ENCODE peak calls at places on chromosome 6, in five cellular contexts. One of them, this sample, is unnamed. For H3K36me3, the result is how much of the 10 kb centered on the place peaks cover.

GRCh38 chr6:134421496-134421895 is 103.6 kb upstream of the SGK1 start:
- DNase-seq in IMR-90: peak
- DNase-seq in left ventricle myocardium inferior: no peak
- DNase-seq in mucosa of descending colon: no peak
- DNase-seq in fibroblast of lung: peak
- DNase-seq in this sample: no peak

GRCh38 chr6:45378324-45378926 is 691 bp upstream of the SUPT3H start:
- DNase-seq in left ventricle myocardium inferior: peak
- DNase-seq in mucosa of descending colon: peak
- DNase-seq in fibroblast of lung: no peak
- DNase-seq in IMR-90: no peak
- DNase-seq in this sample: no peak

GRCh38 chr6:88165877-88166492 is at the start of gene CNR1:
- DNase-seq in left ventricle myocardium inferior: peak
- DNase-seq in fibroblast of lung: peak
- DNase-seq in IMR-90: no peak
- DNase-seq in mucosa of descending colon: peak
- DNase-seq in this sample: peak

GRCh38 chr6:160088069-160088773 is 33.4 kb upstream of the SLC22A1 start:
- DNase-seq in fibroblast of lung: peak
- DNase-seq in IMR-90: peak
- DNase-seq in left ventricle myocardium inferior: peak
- DNase-seq in mucosa of descending colon: no peak
- DNase-seq in this sample: peak

GRCh38 chr6:24721461-24722215 is 2.7 kb upstream of the C6orf62 start:
- DNase-seq in left ventricle myocardium inferior: peak
- DNase-seq in mucosa of descending colon: no peak
- DNase-seq in fibroblast of lung: no peak
- DNase-seq in IMR-90: peak
- DNase-seq in this sample: no peak

GRCh38 chr6:166640342-166641043 is 13.4 kb upstream of the RPS6KA2 start:
- DNase-seq in fibroblast of lung: no peak
- DNase-seq in IMR-90: no peak
- DNase-seq in left ventricle myocardium inferior: peak
- DNase-seq in mucosa of descending colon: no peak
- DNase-seq in this sample: no peak

GRCh38 chr6:125991653-125992052 is 5.3 kb downstream of the TRMT11 start:
- DNase-seq in left ventricle myocardium inferior: no peak
- DNase-seq in mucosa of descending colon: no peak
- DNase-seq in fibroblast of lung: no peak
- DNase-seq in IMR-90: no peak
- DNase-seq in this sample: no peak

GRCh38 chr6:110198561-110198960 is 18.3 kb downstream of the CDC40 start:
- DNase-seq in mucosa of descending colon: no peak
- DNase-seq in left ventricle myocardium inferior: no peak
- DNase-seq in IMR-90: no peak
- DNase-seq in fibroblast of lung: no peak
- DNase-seq in this sample: no peak

GRCh38 chr6:139846538-139847321 is 472.3 kb upstream of the CITED2 start:
- DNase-seq in fibroblast of lung: no peak
- DNase-seq in left ventricle myocardium inferior: no peak
- DNase-seq in IMR-90: no peak
- DNase-seq in mucosa of descending colon: no peak
- DNase-seq in this sample: peak

GRCh38 chr6:14277405-14277930 is 159.9 kb downstream of the CD83 start:
- DNase-seq in left ventricle myocardium inferior: no peak
- DNase-seq in mucosa of descending colon: no peak
- DNase-seq in IMR-90: no peak
- DNase-seq in fibroblast of lung: no peak
- DNase-seq in this sample: no peak

GRCh38 chr6:28458577-28458976 is 15.3 kb upstream of the ZSCAN23 start:
- DNase-seq in IMR-90: no peak
- DNase-seq in left ventricle myocardium inferior: no peak
- DNase-seq in mucosa of descending colon: no peak
- DNase-seq in fibroblast of lung: no peak
- DNase-seq in this sample: no peak

GRCh38 chr6:37607949-37608348 is 89.7 kb downstream of the MDGA1 start:
- DNase-seq in fibroblast of lung: peak
- DNase-seq in IMR-90: peak
- DNase-seq in left ventricle myocardium inferior: no peak
- DNase-seq in mucosa of descending colon: no peak
- DNase-seq in this sample: no peak

GRCh38 chr6:56450882-56451739 is 191.6 kb downstream of the DST start:
- DNase-seq in left ventricle myocardium inferior: peak
- DNase-seq in IMR-90: peak
- DNase-seq in fibroblast of lung: peak
- DNase-seq in mucosa of descending colon: no peak
- DNase-seq in this sample: peak

GRCh38 chr6:3962897-3963296 is 113.7 kb downstream of the FAM50B start:
- DNase-seq in IMR-90: peak
- DNase-seq in mucosa of descending colon: no peak
- DNase-seq in fibroblast of lung: no peak
- DNase-seq in left ventricle myocardium inferior: no peak
- DNase-seq in this sample: no peak

GRCh38 chr6:6003334-6004146 is 3.2 kb downstream of the NRN1 start:
- DNase-seq in left ventricle myocardium inferior: no peak
- DNase-seq in IMR-90: no peak
- DNase-seq in mucosa of descending colon: peak
- DNase-seq in fibroblast of lung: no peak
- DNase-seq in this sample: peak

GRCh38 chr6:25489399-25489798 is 162.6 kb upstream of the SCGN start:
- DNase-seq in fibroblast of lung: no peak
- DNase-seq in mucosa of descending colon: no peak
- DNase-seq in IMR-90: no peak
- DNase-seq in left ventricle myocardium inferior: no peak
- DNase-seq in this sample: no peak

GRCh38 chr6:83474309-83474708 is 38.0 kb upstream of the PRSS35 start:
- DNase-seq in mucosa of descending colon: no peak
- DNase-seq in fibroblast of lung: peak
- DNase-seq in left ventricle myocardium inferior: no peak
- DNase-seq in IMR-90: peak
- DNase-seq in this sample: no peak

GRCh38 chr6:24149836-24150235 is 23.8 kb downstream of the NRSN1 start:
- DNase-seq in mucosa of descending colon: no peak
- DNase-seq in fibroblast of lung: no peak
- DNase-seq in left ventricle myocardium inferior: no peak
- DNase-seq in IMR-90: no peak
- DNase-seq in this sample: no peak

GRCh38 chr6:113447088-113447831 is 409.9 kb upstream of the MARCKS start:
- DNase-seq in mucosa of descending colon: no peak
- DNase-seq in IMR-90: peak
- DNase-seq in left ventricle myocardium inferior: no peak
- DNase-seq in fibroblast of lung: peak
- DNase-seq in this sample: no peak

GRCh38 chr6:65116326-65116725 is 590.7 kb downstream of the EYS start:
- DNase-seq in mucosa of descending colon: no peak
- DNase-seq in IMR-90: no peak
- DNase-seq in fibroblast of lung: no peak
- DNase-seq in left ventricle myocardium inferior: no peak
- DNase-seq in this sample: no peak

GRCh38 chr6:28940294-28940858 is 16.6 kb upstream of the TRIM27 start:
- DNase-seq in fibroblast of lung: no peak
- DNase-seq in mucosa of descending colon: no peak
- DNase-seq in left ventricle myocardium inferior: no peak
- DNase-seq in IMR-90: no peak
- DNase-seq in this sample: peak

GRCh38 chr6:128252293-128253176 is 267.9 kb downstream of the PTPRK start:
- DNase-seq in IMR-90: peak
- DNase-seq in fibroblast of lung: no peak
- DNase-seq in left ventricle myocardium inferior: no peak
- DNase-seq in mucosa of descending colon: no peak
- DNase-seq in this sample: no peak

GRCh38 chr6:26223677-26224546 is 136.7 kb downstream of the HFE start:
- DNase-seq in mucosa of descending colon: peak
- DNase-seq in fibroblast of lung: peak
- DNase-seq in IMR-90: peak
- DNase-seq in left ventricle myocardium inferior: peak
- DNase-seq in this sample: no peak

GRCh38 chr6:107815846-107816245 is 8.3 kb downstream of the SCML4 start:
- DNase-seq in mucosa of descending colon: no peak
- DNase-seq in left ventricle myocardium inferior: no peak
- DNase-seq in fibroblast of lung: no peak
- DNase-seq in IMR-90: no peak
- DNase-seq in this sample: no peak

GRCh38 chr6:125930810-125931418 is 25.7 kb upstream of the HINT3 start:
- DNase-seq in mucosa of descending colon: no peak
- DNase-seq in IMR-90: peak
- DNase-seq in left ventricle myocardium inferior: no peak
- DNase-seq in fibroblast of lung: peak
- DNase-seq in this sample: no peak

GRCh38 chr6:39441986-39442385 is 119.5 kb upstream of the KCNK16 start:
- DNase-seq in mucosa of descending colon: no peak
- DNase-seq in left ventricle myocardium inferior: no peak
- DNase-seq in IMR-90: no peak
- DNase-seq in fibroblast of lung: no peak
- DNase-seq in this sample: no peak

GRCh38 chr6:148538251-148539190 is 195.9 kb downstream of the SASH1 start:
- DNase-seq in left ventricle myocardium inferior: no peak
- DNase-seq in fibroblast of lung: peak
- DNase-seq in IMR-90: peak
- DNase-seq in mucosa of descending colon: no peak
- DNase-seq in this sample: no peak

GRCh38 chr6:35810831-35811698 is 5.9 kb downstream of the LHFPL5 start:
- DNase-seq in left ventricle myocardium inferior: no peak
- DNase-seq in mucosa of descending colon: no peak
- DNase-seq in IMR-90: peak
- DNase-seq in fibroblast of lung: peak
- DNase-seq in this sample: no peak

GRCh38 chr6:35801148-35801547 is 4.0 kb upstream of the LHFPL5 start:
- DNase-seq in IMR-90: no peak
- DNase-seq in left ventricle myocardium inferior: no peak
- DNase-seq in fibroblast of lung: no peak
- DNase-seq in mucosa of descending colon: no peak
- DNase-seq in this sample: no peak

GRCh38 chr6:35808688-35809087 is 3.5 kb downstream of the LHFPL5 start:
- DNase-seq in mucosa of descending colon: no peak
- DNase-seq in left ventricle myocardium inferior: no peak
- DNase-seq in IMR-90: no peak
- DNase-seq in fibroblast of lung: peak
- DNase-seq in this sample: no peak

GRCh38 chr6:35804996-35805736 is at the start of gene LHFPL5:
- DNase-seq in IMR-90: no peak
- DNase-seq in left ventricle myocardium inferior: peak
- DNase-seq in mucosa of descending colon: no peak
- DNase-seq in fibroblast of lung: peak
- DNase-seq in this sample: peak
- H3K4me3 ChIP-seq in IMR-90: no peak
- H3K4me3 ChIP-seq in left ventricle myocardium inferior: peak
- H3K4me3 ChIP-seq in mucosa of descending colon: no peak
- H3K4me3 ChIP-seq in fibroblast of lung: no peak
- H3K4me3 ChIP-seq in this sample: peak

DNA sequence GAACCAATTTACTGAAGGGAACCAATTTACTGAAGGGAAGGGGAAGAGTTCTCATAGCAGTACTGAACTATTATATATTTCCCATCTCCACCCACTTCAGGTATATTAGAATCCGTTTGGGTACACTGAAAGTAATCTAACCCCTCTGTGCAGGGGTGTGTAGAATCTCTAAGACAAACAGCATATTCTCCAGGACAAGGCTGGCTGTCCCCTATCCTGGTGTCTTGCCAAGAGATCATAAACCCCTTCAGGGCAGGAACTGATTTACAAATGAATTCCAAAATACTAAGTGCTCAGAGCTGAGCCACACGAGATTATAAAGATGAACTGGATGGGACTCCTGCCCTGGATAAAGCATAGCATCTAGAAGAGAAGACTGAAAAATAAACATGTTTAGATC is 9.2 kb downstream of the ASF1A start:
- DNase-seq in IMR-90: no peak
- DNase-seq in mucosa of descending colon: no peak
- DNase-seq in left ventricle myocardium inferior: no peak
- DNase-seq in fibroblast of lung: no peak
- DNase-seq in this sample: no peak
- H3K36me3 ChIP-seq in IMR-90: under half
- H3K36me3 ChIP-seq in mucosa of descending colon: under half
- H3K36me3 ChIP-seq in left ventricle myocardium inferior: half or more
- H3K36me3 ChIP-seq in fibroblast of lung: under half
- H3K36me3 ChIP-seq in this sample: half or more

DNA sequence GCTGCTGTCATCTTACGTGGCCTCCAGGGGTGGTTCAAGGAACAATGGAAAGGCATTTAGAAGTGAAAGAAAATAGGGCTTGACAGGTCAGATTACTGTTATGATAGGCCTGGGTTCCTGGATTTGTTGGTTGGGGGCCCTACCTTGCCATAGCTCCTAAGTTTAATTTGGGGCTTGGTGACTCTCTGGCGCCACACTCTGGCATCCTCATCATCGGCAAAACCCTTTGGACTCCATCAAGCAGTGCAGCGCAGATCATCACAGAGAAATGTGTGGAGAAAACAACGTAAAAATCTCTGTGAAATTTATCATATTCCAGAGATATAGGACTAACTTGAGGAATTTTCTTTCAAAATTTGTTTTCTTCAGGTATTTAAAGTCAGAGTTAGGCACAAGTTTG is 33.6 kb upstream of the AIG1 start:
- DNase-seq in IMR-90: peak
- DNase-seq in left ventricle myocardium inferior: peak
- DNase-seq in fibroblast of lung: peak
- DNase-seq in mucosa of descending colon: no peak
- DNase-seq in this sample: peak
- TF ChIP-seq CTCF in IMR-90: peak
- TF ChIP-seq CTCF in left ventricle myocardium inferior: peak
- TF ChIP-seq CTCF in fibroblast of lung: peak
- TF ChIP-seq CTCF in mucosa of descending colon: peak
- TF ChIP-seq CTCF in this sample: peak

GRCh38 chr6:35071347-35071994 is 69.7 kb downstream of the TCP11 start:
- DNase-seq in left ventricle myocardium inferior: no peak
- DNase-seq in IMR-90: no peak
- DNase-seq in mucosa of descending colon: peak
- DNase-seq in fibroblast of lung: no peak
- DNase-seq in this sample: no peak

GRCh38 chr6:35073211-35073610 is 67.9 kb downstream of the TCP11 start:
- DNase-seq in fibroblast of lung: no peak
- DNase-seq in mucosa of descending colon: peak
- DNase-seq in IMR-90: no peak
- DNase-seq in left ventricle myocardium inferior: peak
- DNase-seq in this sample: no peak

GRCh38 chr6:35072698-35073055 is 68.5 kb downstream of the TCP11 start:
- DNase-seq in IMR-90: no peak
- DNase-seq in mucosa of descending colon: peak
- DNase-seq in left ventricle myocardium inferior: peak
- DNase-seq in fibroblast of lung: no peak
- DNase-seq in this sample: no peak

GRCh38 chr6:35072051-35072697 is 69.0 kb downstream of the TCP11 start:
- DNase-seq in IMR-90: no peak
- DNase-seq in left ventricle myocardium inferior: peak
- DNase-seq in mucosa of descending colon: peak
- DNase-seq in fibroblast of lung: no peak
- DNase-seq in this sample: no peak

GRCh38 chr6:35073766-35074471 is 67.2 kb downstream of the TCP11 start:
- DNase-seq in IMR-90: no peak
- DNase-seq in left ventricle myocardium inferior: peak
- DNase-seq in mucosa of descending colon: peak
- DNase-seq in fibroblast of lung: no peak
- DNase-seq in this sample: no peak
- H3K4me3 ChIP-seq in IMR-90: no peak
- H3K4me3 ChIP-seq in left ventricle myocardium inferior: no peak
- H3K4me3 ChIP-seq in mucosa of descending colon: no peak
- H3K4me3 ChIP-seq in fibroblast of lung: no peak
- H3K4me3 ChIP-seq in this sample: no peak